ENCODE peak calls at places on chromosomes 12 and 14, in four cellular contexts. V is K562, A is H1, F is HepG2. D is an unnamed sample.
A peak's percentile ranks its signal among the peaks of the same experiment; 100 is the strongest.

GRCh38 chr12:70543444-70543843 is 93.8 kb downstream of the PTPRB start:
- DNase-seq in V (no peak), A (no peak), F (peak; percentile 41), D (peak; percentile 25)

GRCh38 chr12:113407931-113408585 is 4.4 kb upstream of the SDS start:
- DNase-seq in F (no peak), A (no peak), V (no peak), D (no peak)

GRCh38 chr12:5088586-5089264 is 45.0 kb downstream of the KCNA5 start:
- DNase-seq in F (no peak), V (no peak), A (no peak), D (peak; percentile 22)

GRCh38 chr12:49920915-49921286 is 17.2 kb upstream of the FAIM2 start:
- DNase-seq in A (no peak), F (no peak), V (no peak), D (no peak)

GRCh38 chr12:20883288-20883687 is 72.8 kb downstream of the SLCO1B3 start:
- DNase-seq in V (no peak), A (no peak), F (no peak), D (peak; percentile 71)

GRCh38 chr14:75425443-75425842 is 2.4 kb upstream of the JDP2 start:
- DNase-seq in A (no peak), V (no peak), F (no peak), D (no peak)

GRCh38 chr14:32940711-32941667 is 2.3 kb downstream of the NPAS3 start:
- DNase-seq in V (no peak), F (no peak), A (no peak), D (no peak)

GRCh38 chr12:52391618-52392002 is 6.2 kb upstream of the KRT84 start:
- DNase-seq in V (no peak), A (no peak), F (no peak), D (peak; percentile 29)

GRCh38 chr12:77442633-77443032 is 377.3 kb upstream of the E2F7 start:
- DNase-seq in F (no peak), A (no peak), V (no peak), D (no peak)

GRCh38 chr12:56751712-56752598 is at the start of gene PRIM1:
- DNase-seq in V (peak; percentile 90), A (peak; percentile 94), F (peak; percentile 65), D (peak; percentile 89)

GRCh38 chr12:110543252-110543959 is 39.7 kb downstream of the PPTC7 start:
- DNase-seq in V (no peak), F (no peak), A (no peak), D (no peak)

GRCh38 chr12:105713901-105714300 is 383.4 kb downstream of the C12orf75 start:
- DNase-seq in F (no peak), V (no peak), A (no peak), D (no peak)
- TF ChIP-seq MAX in F (no peak), V (no peak), A (no peak), D (no peak)

DNA sequence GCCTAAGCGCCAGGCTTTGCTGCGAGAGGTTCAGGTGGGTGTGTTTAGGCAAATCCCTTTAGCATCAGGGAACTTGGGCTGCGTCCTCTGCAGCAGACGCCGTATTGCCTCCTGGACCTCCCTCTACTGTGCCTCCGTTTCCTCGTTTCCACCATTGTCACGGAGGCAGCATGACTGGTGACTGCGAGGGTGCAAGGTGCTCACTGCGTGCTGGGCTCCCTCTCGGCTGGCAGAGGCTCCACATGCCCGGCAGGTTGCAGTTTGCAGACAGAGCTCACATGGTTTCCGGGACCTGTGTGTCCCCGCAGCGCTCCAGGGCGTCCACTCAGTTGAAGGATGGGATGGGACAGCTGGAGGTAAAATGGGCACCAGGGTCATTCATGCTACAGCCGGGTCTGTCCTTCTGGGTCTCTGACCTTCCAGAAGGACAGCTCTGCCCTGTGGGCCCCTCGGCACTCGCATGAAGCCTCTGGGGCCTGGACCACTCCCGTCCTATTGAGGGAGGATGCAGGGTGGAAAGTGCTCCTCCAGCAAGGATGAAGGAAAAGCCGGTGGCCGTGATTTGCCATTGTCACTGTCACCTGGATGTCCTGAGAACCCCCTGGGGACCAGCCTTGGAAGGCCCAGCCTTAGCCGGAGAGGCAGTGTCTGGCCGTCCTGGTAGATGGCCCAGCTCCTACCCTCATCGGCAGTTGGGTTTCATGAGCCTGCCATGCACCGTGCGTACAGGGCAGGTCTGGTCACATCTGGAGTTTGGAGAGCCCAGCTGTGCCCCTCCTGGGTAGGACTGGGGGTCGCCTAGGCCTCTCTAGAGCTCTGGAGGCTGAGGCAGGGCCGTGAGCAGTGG is 146.5 kb downstream of the KIF26A start:
- DNase-seq in V (no peak), A (no peak), F (no peak), D (no peak)
- TF ChIP-seq RFX5 in V (no peak), A (no peak), F (no peak), D (no peak)

GRCh38 chr14:67571275-67571990 is 28.6 kb downstream of the PIGH start:
- DNase-seq in F (peak; percentile 45), A (peak; percentile 82), V (peak; percentile 54), D (peak; percentile 55)
- TF ChIP-seq CTCF in F (peak; percentile 93), A (peak; percentile 97), V (peak; percentile 79), D (peak; percentile 80)

GRCh38 chr12:27515671-27516070 is 8.3 kb upstream of the PPFIBP1 start:
- DNase-seq in F (no peak), A (no peak), V (no peak), D (no peak)

GRCh38 chr12:27516625-27517024 is 7.4 kb upstream of the PPFIBP1 start:
- DNase-seq in A (no peak), V (no peak), F (no peak), D (no peak)

GRCh38 chr12:27511031-27511722 is 12.8 kb upstream of the PPFIBP1 start:
- DNase-seq in V (no peak), A (no peak), F (no peak), D (no peak)

GRCh38 chr12:27511723-27512045 is 12.3 kb upstream of the PPFIBP1 start:
- DNase-seq in V (no peak), A (no peak), F (no peak), D (no peak)

DNA sequence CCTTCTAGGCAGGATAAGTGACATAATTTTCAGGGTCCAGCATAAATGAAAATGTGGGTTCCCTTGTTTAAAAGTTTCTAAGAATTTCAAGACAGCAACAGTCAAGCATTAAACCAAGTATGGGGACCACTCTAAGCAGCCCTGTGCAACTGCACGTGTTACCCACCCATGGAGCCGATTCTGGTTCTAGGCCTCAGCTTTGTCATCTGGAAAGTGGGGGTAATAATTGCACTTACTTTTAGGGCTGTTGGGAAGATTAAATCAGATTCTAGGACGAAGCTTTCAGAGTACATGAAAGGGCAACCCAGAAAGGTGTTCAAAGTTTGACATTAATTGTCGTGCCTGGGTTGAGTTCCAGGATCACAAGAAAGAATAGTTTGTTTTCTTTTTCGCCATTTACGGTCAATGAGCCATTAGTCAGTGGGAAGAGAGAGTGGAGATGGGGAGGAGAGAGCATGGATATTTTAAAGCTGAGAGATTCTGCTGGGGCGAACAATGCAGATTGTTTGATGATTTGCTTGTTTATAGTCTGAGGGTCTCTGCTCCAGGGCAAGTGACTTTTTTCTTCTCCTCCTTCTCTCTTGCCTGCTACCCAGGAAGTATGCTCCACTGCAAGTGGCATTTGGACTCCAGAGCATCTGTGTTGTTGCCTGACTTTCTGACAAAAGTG is 10.7 kb upstream of the PPFIBP1 start:
- DNase-seq in V (no peak), A (no peak), F (no peak), D (no peak)
- TF ChIP-seq MAX in V (no peak), A (no peak), F (no peak), D (no peak)

GRCh38 chr12:62469704-62470103 is 3.1 kb downstream of the MON2 start:
- DNase-seq in F (no peak), A (no peak), V (no peak), D (no peak)

GRCh38 chr12:62468394-62468793 is 1.8 kb downstream of the MON2 start:
- DNase-seq in F (no peak), V (no peak), A (no peak), D (no peak)

GRCh38 chr12:62468935-62469334 is 2.3 kb downstream of the MON2 start:
- DNase-seq in A (no peak), V (no peak), F (no peak), D (no peak)

GRCh38 chr12:62466596-62467411 is at the start of gene MON2:
- DNase-seq in V (peak; percentile 89), A (peak; percentile 88), F (peak; percentile 73), D (peak; percentile 87)

DNA sequence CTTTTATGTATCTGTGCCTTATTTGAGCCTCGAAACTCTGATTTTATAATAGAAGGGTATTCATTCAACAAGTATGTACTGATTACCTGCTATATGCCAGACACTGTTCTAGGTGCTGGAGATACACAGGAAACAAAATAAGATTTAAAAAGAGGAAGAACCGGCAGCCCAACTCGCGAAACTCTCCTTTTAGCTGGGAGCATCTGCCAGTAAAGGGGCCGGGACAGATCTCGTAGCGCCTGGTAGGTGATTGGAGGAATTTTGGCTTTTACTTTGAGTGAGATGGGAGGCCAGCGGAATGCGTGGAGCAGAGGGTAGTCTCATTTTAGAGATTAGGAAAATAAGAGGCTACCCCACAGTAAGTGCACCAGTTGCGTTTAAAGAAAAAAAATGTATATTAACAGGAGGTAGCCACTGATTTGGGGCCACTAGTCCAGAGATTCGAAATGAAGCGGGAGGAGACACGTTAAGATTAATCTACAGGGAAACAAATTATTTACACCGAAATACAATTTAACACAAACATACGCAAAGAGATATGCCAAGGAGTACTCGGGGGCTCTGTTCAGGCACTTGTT is 519 bp upstream of the MON2 start:
- DNase-seq in V (peak; percentile 26), F (peak; percentile 6), A (peak; percentile 52), D (peak; percentile 44)
- TF ChIP-seq RFX5 in V (no peak), F (no peak), A (no peak), D (no peak)

GRCh38 chr12:96864335-96864734 is 42.7 kb upstream of the NEDD1 start:
- DNase-seq in V (no peak), F (no peak), A (no peak), D (no peak)

GRCh38 chr12:96862326-96862725 is 44.7 kb upstream of the NEDD1 start:
- DNase-seq in F (no peak), A (no peak), V (no peak), D (no peak)

GRCh38 chr12:96858162-96858561 is 48.9 kb upstream of the NEDD1 start:
- DNase-seq in A (no peak), V (no peak), F (no peak), D (no peak)

GRCh38 chr12:96861656-96862055 is 45.4 kb upstream of the NEDD1 start:
- DNase-seq in F (no peak), A (no peak), V (no peak), D (no peak)
- TF ChIP-seq CTCF in F (no peak), A (no peak), V (no peak), D (no peak)

DNA sequence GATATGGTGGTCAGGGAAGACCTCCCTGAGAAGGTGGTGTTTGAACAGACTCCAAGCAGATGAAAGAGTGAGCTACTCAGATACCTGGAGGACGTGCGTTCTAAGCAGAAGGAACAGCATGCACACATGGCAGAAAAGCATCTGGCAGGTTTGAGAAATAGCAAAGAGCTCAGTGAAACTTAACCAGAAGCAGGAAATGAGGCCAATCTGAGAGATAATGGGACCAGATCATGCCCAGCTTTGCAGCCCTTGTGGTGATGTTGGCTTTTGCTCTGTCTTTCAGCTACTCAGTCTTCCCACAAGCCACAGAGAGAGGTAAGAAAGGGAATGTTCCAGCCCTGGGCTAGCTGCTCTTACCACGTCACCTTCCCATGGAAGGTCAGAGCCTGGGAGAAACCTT is 176.3 kb upstream of the GSC start:
- DNase-seq in A (no peak), V (no peak), F (no peak), D (no peak)
- TF ChIP-seq MAX in A (no peak), V (no peak), F (no peak), D (no peak)

GRCh38 chr12:6788972-6789905 is at the start of gene CD4:
- DNase-seq in F (no peak), V (no peak), A (no peak), D (no peak)
- TF ChIP-seq RFX5 in F (no peak), V (no peak), A (no peak), D (no peak)